ENCODE peak calls at places on chromosomes 16 and 17, in ten cellular contexts. T is gastrocnemius medialis; M is CD8-positive, alpha-beta memory T cell; J is adipocyte; X is Karpas-422; G is fibroblast of lung; B is sigmoid colon; H is endodermal cell; Z is esophagus muscularis mucosa; A is CD8-positive, alpha-beta T cell. O is an unnamed sample.

GRCh38 chr16:14244344-14245010 is 173.4 kb downstream of the MRTFB start:
- DNase-seq in T (no peak), M (no peak), J (peak; percentile 61), X (no peak), G (peak; percentile 25), B (no peak), H (no peak), Z (no peak), A (no peak), O (no peak)

GRCh38 chr16:19379838-19380237 is 37.8 kb upstream of the TMC5 start:
- DNase-seq in T (no peak), M (no peak), J (no peak), X (no peak), G (no peak), B (no peak), H (no peak), Z (no peak), A (no peak), O (no peak)

GRCh38 chr17:44266402-44267164 is 1.4 kb downstream of the SLC4A1 start:
- DNase-seq in T (no peak), M (no peak), J (no peak), X (no peak), G (no peak), B (no peak), H (no peak), Z (no peak), A (no peak), O (no peak)

GRCh38 chr17:15475620-15476354 is 8.4 kb upstream of the CDRT4 start:
- DNase-seq in T (no peak), M (no peak), J (peak; percentile 75), X (no peak), G (peak; percentile 74), B (peak; percentile 63), H (no peak), Z (no peak), A (no peak), O (no peak)

GRCh38 chr16:22757202-22757601 is 56.8 kb upstream of the HS3ST2 start:
- DNase-seq in T (no peak), M (no peak), J (no peak), X (no peak), G (no peak), B (no peak), H (no peak), Z (peak; percentile 75), A (no peak), O (no peak)

GRCh38 chr17:29019475-29020181 is 13.8 kb upstream of the SEZ6 start:
- DNase-seq in T (no peak), M (no peak), J (no peak), X (no peak), G (no peak), B (no peak), H (peak; percentile 88), Z (no peak), A (no peak), O (no peak)

GRCh38 chr17:43135454-43135819 is 10.3 kb upstream of the BRCA1 start:
- DNase-seq in T (no peak), M (no peak), J (no peak), X (no peak), G (no peak), B (peak; percentile 34), H (peak; percentile 67), Z (no peak), A (no peak), O (no peak)

GRCh38 chr17:40177275-40177874 is at the start of gene RAPGEFL1:
- DNase-seq in T (peak; percentile 42), M (peak; percentile 68), J (peak; percentile 79), X (peak; percentile 90), G (peak; percentile 67), B (peak; percentile 87), H (peak; percentile 97), Z (peak; percentile 94), A (peak; percentile 77), O (no peak)

GRCh38 chr17:79019631-79020584 is 4.1 kb upstream of the C1QTNF1 start:
- DNase-seq in T (peak; percentile 68), M (peak; percentile 36), J (peak; percentile 85), X (peak; percentile 77), G (peak; percentile 59), B (peak; percentile 85), H (peak; percentile 77), Z (no peak), A (peak; percentile 27), O (peak; percentile 35)

GRCh38 chr16:22683258-22683657 is 130.7 kb upstream of the HS3ST2 start:
- DNase-seq in T (no peak), M (no peak), J (no peak), X (no peak), G (no peak), B (peak; percentile 28), H (no peak), Z (no peak), A (no peak), O (no peak)

GRCh38 chr16:83830091-83830768 is 22.5 kb downstream of the HSBP1 start:
- DNase-seq in T (no peak), M (no peak), J (no peak), X (no peak), G (no peak), B (peak; percentile 54), H (peak; percentile 49), Z (no peak), A (no peak), O (no peak)

GRCh38 chr17:6947745-6948144 is 48.1 kb upstream of the ALOX12 start:
- DNase-seq in T (no peak), M (no peak), J (no peak), X (no peak), G (no peak), B (no peak), H (no peak), Z (no peak), A (no peak), O (no peak)

GRCh38 chr16:56961851-56962281 is at the start of gene CETP:
- DNase-seq in T (no peak), M (no peak), J (no peak), X (no peak), G (no peak), B (no peak), H (no peak), Z (no peak), A (no peak), O (no peak)

GRCh38 chr16:65336169-65336568 is 214.3 kb upstream of the CDH11 start:
- DNase-seq in T (no peak), M (no peak), J (peak; percentile 51), X (no peak), G (peak; percentile 93), B (no peak), H (no peak), Z (no peak), A (no peak), O (no peak)

GRCh38 chr17:75832652-75833400 is 11.4 kb downstream of the UNC13D start:
- DNase-seq in T (no peak), M (no peak), J (no peak), X (no peak), G (no peak), B (no peak), H (peak; percentile 94), Z (no peak), A (peak; percentile 18), O (peak; percentile 25)

GRCh38 chr17:16617481-16618060 is 36.1 kb downstream of the ZNF624 start:
- DNase-seq in T (no peak), M (no peak), J (no peak), X (no peak), G (no peak), B (no peak), H (no peak), Z (no peak), A (no peak), O (no peak)
- H3K9me3 ChIP-seq in T (peaks cover 7% of the 10 kb centered on the region), M (peaks cover 17% of the 10 kb centered on the region), J (peaks cover 88% of the 10 kb centered on the region), X (peaks cover 33% of the 10 kb centered on the region), G (no peaks in the 10 kb centered on the region), B (peaks cover 20% of the 10 kb centered on the region), H (peaks cover 43% of the 10 kb centered on the region), Z (peaks cover 60% of the 10 kb centered on the region), A (peaks cover 16% of the 10 kb centered on the region), O (peaks cover 32% of the 10 kb centered on the region)

GRCh38 chr16:4371481-4372314 is at the start of gene VASN:
- DNase-seq in T (peak; percentile 73), M (peak; percentile 68), J (peak; percentile 94), X (peak; percentile 87), G (peak; percentile 69), B (peak; percentile 92), H (peak; percentile 92), Z (no peak), A (peak; percentile 59), O (no peak)

GRCh38 chr16:4369006-4369766 is 2.5 kb upstream of the VASN start:
- DNase-seq in T (no peak), M (no peak), J (peak; percentile 60), X (no peak), G (no peak), B (no peak), H (no peak), Z (no peak), A (no peak), O (no peak)

GRCh38 chr16:4372315-4372577 is 598 bp downstream of the VASN start:
- DNase-seq in T (no peak), M (no peak), J (no peak), X (no peak), G (no peak), B (no peak), H (no peak), Z (no peak), A (no peak), O (no peak)

GRCh38 chr16:4370151-4370550 is 1.5 kb upstream of the VASN start:
- DNase-seq in T (no peak), M (no peak), J (no peak), X (no peak), G (no peak), B (no peak), H (no peak), Z (no peak), A (no peak), O (no peak)

GRCh38 chr16:4370570-4371480 is 823 bp upstream of the VASN start:
- DNase-seq in T (peak; percentile 56), M (no peak), J (peak; percentile 85), X (no peak), G (peak; percentile 89), B (peak; percentile 90), H (no peak), Z (no peak), A (no peak), O (no peak)
- H3K4me1 ChIP-seq in T (peaks cover 17% of the 10 kb centered on the region), M (peaks cover 18% of the 10 kb centered on the region), J (peaks cover 50% of the 10 kb centered on the region), X (peaks cover 42% of the 10 kb centered on the region), G (peaks cover 44% of the 10 kb centered on the region), B (no peaks in the 10 kb centered on the region), H (peaks cover 25% of the 10 kb centered on the region), Z (peaks cover 62% of the 10 kb centered on the region), A (peaks cover 19% of the 10 kb centered on the region), O (no peaks in the 10 kb centered on the region)

DNA sequence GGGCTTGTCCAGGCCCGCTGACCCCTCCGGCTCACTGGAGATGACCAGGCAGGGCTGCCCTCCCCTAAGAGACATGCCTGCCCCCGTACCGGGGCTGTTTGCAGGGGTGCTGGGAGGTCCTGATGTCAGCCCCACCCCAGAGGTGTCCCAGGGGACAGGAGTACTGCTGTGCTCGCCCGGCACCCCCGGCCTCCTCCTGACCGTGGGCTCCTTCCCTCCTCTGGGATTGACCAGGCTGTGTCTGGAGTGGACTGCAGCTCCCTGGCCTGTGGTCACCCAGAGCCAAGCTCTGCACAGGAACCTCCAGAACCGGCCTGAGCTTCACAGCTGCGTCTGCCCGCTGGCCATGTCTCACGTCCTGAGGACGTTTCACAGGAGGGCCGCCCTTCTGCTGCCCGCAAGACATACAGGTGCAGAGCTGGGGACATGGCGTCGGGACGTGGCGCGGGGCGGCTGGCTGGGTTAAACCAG is 53.2 kb downstream of the LMF1 start:
- DNase-seq in T (no peak), M (no peak), J (no peak), X (no peak), G (no peak), B (no peak), H (no peak), Z (no peak), A (no peak), O (no peak)
- H3K9me3 ChIP-seq in T (no peaks in the 10 kb centered on the region), M (no peaks in the 10 kb centered on the region), J (no peaks in the 10 kb centered on the region), X (peaks cover 8% of the 10 kb centered on the region), G (no peaks in the 10 kb centered on the region), B (no peaks in the 10 kb centered on the region), H (no peaks in the 10 kb centered on the region), Z (no peaks in the 10 kb centered on the region), A (no peaks in the 10 kb centered on the region), O (no peaks in the 10 kb centered on the region)

GRCh38 chr16:81374514-81374913 is 59.8 kb downstream of the GAN start:
- DNase-seq in T (no peak), M (no peak), J (no peak), X (no peak), G (no peak), B (no peak), H (no peak), Z (no peak), A (no peak), O (no peak)
- H3K4me1 ChIP-seq in T (no peaks in the 10 kb centered on the region), M (no peaks in the 10 kb centered on the region), J (no peaks in the 10 kb centered on the region), X (no peaks in the 10 kb centered on the region), G (no peaks in the 10 kb centered on the region), B (no peaks in the 10 kb centered on the region), H (no peaks in the 10 kb centered on the region), Z (no peaks in the 10 kb centered on the region), A (no peaks in the 10 kb centered on the region), O (no peaks in the 10 kb centered on the region)